ENCODE peak calls at places on chromosomes 13 and 19, in ten cellular contexts. K is NCI-H1048; N is effector CD4-positive, alpha-beta T cell; H is HTR-8/SVneo; J is GDM1; A is lung microvascular endothelial cell; G is breast epithelium; L is CD4-positive, alpha-beta memory T cell; P is natural killer cell; W is adrenal gland. I is an unnamed sample.

GRCh38 chr19:38690832-38691231 is 43.4 kb downstream of the ACTN4 start:
- DNase-seq in K (no peak), N (no peak), H (no peak), J (no peak), A (no peak), G (no peak), L (no peak), P (no peak), W (no peak), I (no peak)

GRCh38 chr13:108558489-108558888 is 70.9 kb upstream of the MYO16 start:
- DNase-seq in K (no peak), N (no peak), H (no peak), J (no peak), A (no peak), G (no peak), L (no peak), P (no peak), W (no peak), I (no peak)

GRCh38 chr13:106496072-106496997 is 39.1 kb downstream of the EFNB2 start:
- DNase-seq in K (no peak), N (no peak), H (no peak), J (no peak), A (peak; percentile 97), G (no peak), L (no peak), P (no peak), W (no peak), I (no peak)

GRCh38 chr13:110283661-110284516 is 23.1 kb downstream of the COL4A1 start:
- DNase-seq in K (no peak), N (no peak), H (no peak), J (no peak), A (no peak), G (no peak), L (no peak), P (no peak), W (no peak), I (no peak)

GRCh38 chr19:1015782-1016646 is 4.9 kb downstream of the TMEM259 start:
- DNase-seq in K (no peak), N (no peak), H (no peak), J (no peak), A (no peak), G (no peak), L (no peak), P (no peak), W (no peak), I (no peak)

GRCh38 chr13:46797468-46798237 is 692 bp upstream of the ESD start:
- DNase-seq in K (no peak), N (no peak), H (no peak), J (no peak), A (no peak), G (no peak), L (no peak), P (no peak), W (no peak), I (no peak)

GRCh38 chr19:19268453-19269385 is 4.4 kb downstream of the TM6SF2 start:
- DNase-seq in K (no peak), N (no peak), H (no peak), J (no peak), A (no peak), G (no peak), L (no peak), P (no peak), W (no peak), I (no peak)

GRCh38 chr19:2180881-2181617 is 17.3 kb downstream of the DOT1L start:
- DNase-seq in K (no peak), N (no peak), H (no peak), J (no peak), A (no peak), G (no peak), L (no peak), P (no peak), W (no peak), I (no peak)

GRCh38 chr13:43304945-43305344 is 281.6 kb downstream of the DNAJC15 start:
- DNase-seq in K (no peak), N (no peak), H (no peak), J (no peak), A (no peak), G (no peak), L (no peak), P (no peak), W (no peak), I (no peak)

GRCh38 chr13:89900104-89900760 is 1447.3 kb upstream of the MIR17HG start:
- DNase-seq in K (no peak), N (no peak), H (no peak), J (no peak), A (no peak), G (no peak), L (no peak), P (no peak), W (no peak), I (no peak)

GRCh38 chr13:49225358-49226042 is 5.4 kb downstream of the MLNR start:
- DNase-seq in K (no peak), N (no peak), H (no peak), J (no peak), A (no peak), G (no peak), L (no peak), P (no peak), W (no peak), I (no peak)

GRCh38 chr19:42051166-42052115 is 18.6 kb downstream of the GRIK5 start:
- DNase-seq in K (no peak), N (no peak), H (no peak), J (no peak), A (no peak), G (no peak), L (no peak), P (no peak), W (no peak), I (no peak)

GRCh38 chr19:7348587-7349230 is at the start of gene ARHGEF18:
- DNase-seq in K (no peak), N (peak; percentile 26), H (no peak), J (peak; percentile 62), A (no peak), G (no peak), L (peak; percentile 75), P (no peak), W (peak; percentile 19), I (no peak)

GRCh38 chr19:3801412-3802096 is 15.4 kb upstream of the MATK start:
- DNase-seq in K (no peak), N (peak; percentile 37), H (no peak), J (no peak), A (no peak), G (no peak), L (peak; percentile 66), P (peak; percentile 64), W (peak; percentile 30), I (no peak)

GRCh38 chr19:13764821-13765394 is 586 bp downstream of the MRI1 start:
- DNase-seq in K (no peak), N (peak; percentile 28), H (no peak), J (no peak), A (peak; percentile 29), G (no peak), L (peak; percentile 27), P (no peak), W (peak; percentile 47), I (no peak)

GRCh38 chr13:105703843-105704242 is 831.6 kb downstream of the EFNB2 start:
- DNase-seq in K (no peak), N (no peak), H (no peak), J (no peak), A (no peak), G (no peak), L (no peak), P (no peak), W (no peak), I (no peak)

GRCh38 chr13:46183018-46183940 is 1.3 kb upstream of the LCP1 start:
- DNase-seq in K (no peak), N (no peak), H (no peak), J (no peak), A (no peak), G (no peak), L (no peak), P (no peak), W (no peak), I (no peak)

GRCh38 chr13:79030513-79030912 is 371.6 kb upstream of the OBI1 start:
- DNase-seq in K (no peak), N (no peak), H (no peak), J (no peak), A (no peak), G (no peak), L (no peak), P (no peak), W (no peak), I (no peak)

GRCh38 chr13:50715402-50716146 is 127.9 kb downstream of the DLEU7 start:
- DNase-seq in K (no peak), N (no peak), H (no peak), J (peak; percentile 64), A (no peak), G (no peak), L (no peak), P (no peak), W (peak; percentile 44), I (no peak)

GRCh38 chr13:49421391-49421790 is 22.5 kb downstream of the CAB39L start:
- DNase-seq in K (no peak), N (no peak), H (no peak), J (no peak), A (peak; percentile 24), G (no peak), L (peak; percentile 19), P (no peak), W (no peak), I (no peak)

GRCh38 chr19:4713384-4713951 is 10.2 kb downstream of the DPP9 start:
- DNase-seq in K (no peak), N (no peak), H (peak; percentile 91), J (no peak), A (peak; percentile 99), G (peak; percentile 93), L (no peak), P (no peak), W (peak; percentile 87), I (peak; percentile 99)

GRCh38 chr13:77139311-77139710 is 112.4 kb upstream of the FBXL3 start:
- DNase-seq in K (no peak), N (no peak), H (no peak), J (no peak), A (no peak), G (no peak), L (no peak), P (no peak), W (no peak), I (no peak)

GRCh38 chr13:43529796-43530195 is 257.0 kb downstream of the ENOX1 start:
- DNase-seq in K (no peak), N (no peak), H (no peak), J (no peak), A (no peak), G (no peak), L (no peak), P (no peak), W (no peak), I (no peak)

GRCh38 chr19:13557756-13558398 is 51.6 kb upstream of the CACNA1A start:
- DNase-seq in K (no peak), N (no peak), H (no peak), J (no peak), A (no peak), G (no peak), L (peak; percentile 11), P (no peak), W (no peak), I (no peak)

GRCh38 chr13:74210693-74211393 is 76.6 kb upstream of the KLF12 start:
- DNase-seq in K (no peak), N (no peak), H (no peak), J (no peak), A (peak; percentile 41), G (no peak), L (no peak), P (no peak), W (peak; percentile 23), I (peak; percentile 81)

GRCh38 chr13:110644892-110645521 is 29.7 kb downstream of the NAXD start:
- DNase-seq in K (no peak), N (peak; percentile 27), H (no peak), J (no peak), A (peak; percentile 28), G (peak; percentile 73), L (peak; percentile 38), P (no peak), W (peak; percentile 87), I (no peak)

GRCh38 chr13:73168993-73169401 is 110.2 kb downstream of the KLF5 start:
- DNase-seq in K (no peak), N (no peak), H (no peak), J (no peak), A (no peak), G (no peak), L (no peak), P (no peak), W (no peak), I (no peak)

GRCh38 chr13:113647351-113648217 is 10.4 kb downstream of the ATP4B start:
- DNase-seq in K (no peak), N (no peak), H (no peak), J (no peak), A (peak; percentile 39), G (peak; percentile 96), L (no peak), P (peak; percentile 5), W (peak; percentile 97), I (no peak)